ENCODE peak calls at places on chromosomes 13 and 19, in ten cellular contexts. T is A549, A is adrenal gland, Q is K562, W is NB4, R is spleen, N is IMR-90, V is right lobe of liver, K is stomach, C is erythroblast. Z is an unnamed sample.

GRCh38 chr19:23817519-23817918 is 58.8 kb upstream of the ZNF681 start:
- DNase-seq in T (peak; percentile 52), A (peak; percentile 85), Q (peak; percentile 37), W (peak; percentile 68), R (no peak), N (peak; percentile 4), V (no peak), K (peak; percentile 31), C (peak; percentile 14), Z (peak; percentile 71)

GRCh38 chr19:38079926-38080380 is 144.1 kb downstream of the DPF1 start:
- DNase-seq in T (peak; percentile 78), A (no peak), Q (no peak), W (peak; percentile 23), R (no peak), N (peak; percentile 95), V (no peak), K (peak; percentile 29), C (no peak), Z (no peak)

GRCh38 chr13:43141685-43142084 is 118.3 kb downstream of the DNAJC15 start:
- DNase-seq in T (no peak), A (no peak), Q (no peak), W (no peak), R (no peak), N (no peak), V (no peak), K (no peak), C (no peak), Z (no peak)

GRCh38 chr13:84574851-84575250 is 692.6 kb upstream of the SLITRK1 start:
- DNase-seq in T (peak; percentile 0), A (no peak), Q (no peak), W (no peak), R (no peak), N (peak; percentile 16), V (no peak), K (no peak), C (no peak), Z (no peak)

GRCh38 chr13:113544896-113545295 is 39.7 kb upstream of the TFDP1 start:
- DNase-seq in T (no peak), A (no peak), Q (no peak), W (no peak), R (peak; percentile 47), N (no peak), V (no peak), K (no peak), C (no peak), Z (peak; percentile 9)

GRCh38 chr19:55308281-55308680 is 16.9 kb downstream of the TMEM150B start:
- DNase-seq in T (no peak), A (no peak), Q (no peak), W (no peak), R (no peak), N (no peak), V (no peak), K (no peak), C (no peak), Z (no peak)

GRCh38 chr19:55083004-55083850 is 7.6 kb downstream of the EPS8L1 start:
- DNase-seq in T (no peak), A (no peak), Q (no peak), W (no peak), R (peak; percentile 71), N (no peak), V (no peak), K (no peak), C (no peak), Z (no peak)

GRCh38 chr19:55585658-55586339 is 5.2 kb upstream of the ZNF579 start:
- DNase-seq in T (peak; percentile 61), A (peak; percentile 83), Q (no peak), W (peak; percentile 64), R (peak; percentile 89), N (peak; percentile 63), V (peak; percentile 67), K (peak; percentile 76), C (no peak), Z (peak; percentile 88)

GRCh38 chr13:114155923-114156883 is 22.9 kb upstream of the CFAP97D2 start:
- DNase-seq in T (no peak), A (no peak), Q (no peak), W (no peak), R (no peak), N (no peak), V (no peak), K (no peak), C (no peak), Z (no peak)

GRCh38 chr19:40355975-40356680 is 7.6 kb downstream of the PLD3 start:
- DNase-seq in T (no peak), A (no peak), Q (no peak), W (no peak), R (peak; percentile 21), N (no peak), V (no peak), K (no peak), C (no peak), Z (no peak)

GRCh38 chr13:102948006-102948405 is 102.2 kb downstream of the ERCC5 start:
- DNase-seq in T (no peak), A (peak; percentile 26), Q (no peak), W (no peak), R (no peak), N (no peak), V (no peak), K (no peak), C (no peak), Z (no peak)

GRCh38 chr13:46605824-46606554 is 53.0 kb downstream of the LRCH1 start:
- DNase-seq in T (no peak), A (no peak), Q (no peak), W (peak; percentile 55), R (no peak), N (no peak), V (no peak), K (no peak), C (no peak), Z (no peak)

GRCh38 chr13:98824376-98825160 is 72.1 kb upstream of the SLC15A1 start:
- DNase-seq in T (no peak), A (no peak), Q (no peak), W (no peak), R (no peak), N (peak; percentile 27), V (peak; percentile 72), K (no peak), C (no peak), Z (no peak)

GRCh38 chr13:26425439-26426358 is 131.8 kb upstream of the WASF3 start:
- DNase-seq in T (no peak), A (no peak), Q (no peak), W (no peak), R (no peak), N (peak; percentile 88), V (no peak), K (peak; percentile 48), C (no peak), Z (no peak)

GRCh38 chr13:111265006-111265700 is 55.3 kb upstream of the TEX29 start:
- DNase-seq in T (no peak), A (no peak), Q (no peak), W (no peak), R (no peak), N (no peak), V (no peak), K (no peak), C (no peak), Z (no peak)

GRCh38 chr13:44448875-44449274 is 75.3 kb downstream of the SERP2 start:
- DNase-seq in T (no peak), A (no peak), Q (no peak), W (no peak), R (no peak), N (no peak), V (no peak), K (no peak), C (no peak), Z (no peak)

GRCh38 chr13:44447783-44448182 is 74.2 kb downstream of the SERP2 start:
- DNase-seq in T (no peak), A (no peak), Q (no peak), W (no peak), R (no peak), N (no peak), V (no peak), K (no peak), C (no peak), Z (no peak)

GRCh38 chr13:44449999-44450821 is 76.6 kb downstream of the SERP2 start:
- DNase-seq in T (no peak), A (no peak), Q (no peak), W (no peak), R (no peak), N (no peak), V (no peak), K (no peak), C (no peak), Z (no peak)

GRCh38 chr13:44451109-44451508 is 77.5 kb downstream of the SERP2 start:
- DNase-seq in T (no peak), A (no peak), Q (no peak), W (no peak), R (no peak), N (peak; percentile 27), V (no peak), K (no peak), C (no peak), Z (no peak)

DNA sequence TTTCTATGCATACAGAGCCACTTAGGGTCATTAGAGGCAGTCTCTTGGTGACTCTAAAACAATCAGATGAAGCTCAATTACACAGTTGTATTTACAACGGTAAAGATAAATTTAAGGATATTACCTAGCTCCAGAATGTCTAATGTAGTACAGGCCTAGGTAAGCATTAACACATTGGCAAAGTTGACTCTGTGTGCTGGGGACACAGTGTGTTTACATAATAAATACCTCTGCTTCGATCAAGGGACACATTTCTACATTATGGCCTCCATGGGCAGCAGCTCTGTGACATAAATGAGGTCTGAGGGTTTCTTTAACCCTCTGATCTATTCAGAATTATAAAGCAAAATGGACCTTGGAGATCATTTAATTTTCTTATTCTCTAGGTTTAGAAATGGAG is 74.7 kb downstream of the SERP2 start:
- DNase-seq in T (no peak), A (no peak), Q (no peak), W (no peak), R (no peak), N (no peak), V (no peak), K (no peak), C (no peak), Z (no peak)
- TF ChIP-seq POLR2A in T (no peak), A (no peak), Q (no peak), W (no peak), R (no peak), N (no peak), V (no peak), K (no peak), C (no peak), Z (no peak)

GRCh38 chr13:30673669-30674521 is 56.2 kb downstream of the USPL1 start:
- DNase-seq in T (peak; percentile 88), A (peak; percentile 89), Q (peak; percentile 85), W (peak; percentile 95), R (peak; percentile 99), N (peak; percentile 89), V (peak; percentile 89), K (peak; percentile 91), C (peak; percentile 95), Z (peak; percentile 92)
- TF ChIP-seq POLR2A in T (peak; percentile 37), A (no peak), Q (peak; percentile 51), W (no peak), R (no peak), N (no peak), V (peak; percentile 31), K (no peak), C (peak; percentile 34), Z (no peak)

GRCh38 chr19:33302175-33302973 is at the start of gene CEBPA:
- DNase-seq in T (peak; percentile 93), A (peak; percentile 59), Q (peak; percentile 89), W (peak; percentile 92), R (peak; percentile 95), N (peak; percentile 72), V (peak; percentile 93), K (peak; percentile 90), C (peak; percentile 82), Z (peak; percentile 81)
- TF ChIP-seq POLR2A in T (peak; percentile 100), A (peak; percentile 88), Q (peak; percentile 40), W (peak; percentile 98), R (no peak), N (peak; percentile 57), V (peak; percentile 100), K (no peak), C (no peak), Z (peak; percentile 12)

GRCh38 chr13:24183741-24184182 is 23.2 kb downstream of the SPATA13 start:
- DNase-seq in T (no peak), A (peak; percentile 81), Q (no peak), W (peak; percentile 33), R (no peak), N (no peak), V (peak; percentile 77), K (no peak), C (no peak), Z (peak; percentile 70)
- TF ChIP-seq POLR2A in T (no peak), A (no peak), Q (no peak), W (no peak), R (no peak), N (no peak), V (peak; percentile 73), K (no peak), C (no peak), Z (no peak)